ENCODE peak calls at places on chromosomes 1 and 21, in eight cellular contexts. T, X, G, F, Z, V, H and U are unnamed samples.

GRCh38 chr1:172897738-172898137 is 153.0 kb downstream of the TNFSF18 start:
- DNase-seq in X (no peak), V (no peak), H (no peak), T (peak), F (no peak), G (no peak), Z (no peak), U (no peak)

GRCh38 chr1:3402258-3403010 is 52.0 kb upstream of the ARHGEF16 start:
- DNase-seq in F (no peak), Z (no peak), G (no peak), V (peak), H (no peak), X (no peak), T (peak), U (no peak)

GRCh38 chr1:18714404-18715175 is 83.9 kb downstream of the PAX7 start:
- DNase-seq in V (no peak), T (no peak), H (no peak), X (no peak), Z (no peak), G (no peak), F (no peak), U (no peak)

GRCh38 chr21:46118871-46119564 is 21.1 kb downstream of the COL6A2 start:
- DNase-seq in X (peak), F (peak), V (no peak), G (no peak), Z (no peak), T (no peak), H (no peak), U (peak)

GRCh38 chr1:202656951-202657646 is 53.2 kb downstream of the SYT2 start:
- DNase-seq in H (peak), G (no peak), F (no peak), V (peak), Z (no peak), X (no peak), T (peak), U (no peak)

GRCh38 chr1:8871539-8871935 is 6.9 kb downstream of the ENO1 start:
- DNase-seq in G (no peak), T (no peak), X (peak), H (no peak), V (no peak), Z (peak), F (peak), U (no peak)

GRCh38 chr1:217911908-217912307 is 280.8 kb downstream of the SPATA17 start:
- DNase-seq in X (no peak), F (peak), H (no peak), Z (no peak), V (peak), G (no peak), T (no peak), U (no peak)

GRCh38 chr1:76764638-76765572 is 102.4 kb upstream of the ST6GALNAC5 start:
- DNase-seq in V (peak), G (peak), H (no peak), X (no peak), T (peak), F (no peak), Z (no peak), U (no peak)

GRCh38 chr1:92907949-92908684 is 53.1 kb downstream of the DIPK1A start:
- DNase-seq in G (no peak), T (no peak), X (no peak), Z (no peak), H (peak), F (no peak), V (peak), U (no peak)

GRCh38 chr1:55209247-55209646 is 5.9 kb downstream of the USP24 start:
- DNase-seq in Z (no peak), F (no peak), T (no peak), X (no peak), H (no peak), G (no peak), V (peak), U (no peak)

GRCh38 chr1:64087768-64088167 is 115.7 kb upstream of the UBE2U start:
- DNase-seq in F (no peak), Z (no peak), H (no peak), X (no peak), V (peak), T (no peak), G (no peak), U (no peak)

GRCh38 chr1:56180806-56181205 is 398.6 kb downstream of the PLPP3 start:
- DNase-seq in F (no peak), H (no peak), V (peak), Z (no peak), G (no peak), T (peak), X (no peak), U (no peak)

GRCh38 chr1:202567747-202568146 is 142.5 kb downstream of the SYT2 start:
- DNase-seq in F (no peak), V (peak), H (no peak), Z (no peak), T (no peak), G (no peak), X (no peak), U (no peak)

GRCh38 chr1:66532798-66533783 is 862 bp upstream of the SGIP1 start:
- DNase-seq in V (peak), G (peak), H (peak), X (no peak), T (peak), Z (no peak), F (peak), U (no peak)

GRCh38 chr1:32266926-32267645 is 16.0 kb downstream of the LCK start:
- DNase-seq in T (peak), H (no peak), X (no peak), F (peak), V (peak), G (no peak), Z (peak), U (no peak)

GRCh38 chr1:1291023-1291528 is 10.8 kb downstream of the SCNN1D start:
- DNase-seq in T (no peak), G (no peak), V (peak), Z (no peak), X (no peak), H (no peak), F (no peak), U (no peak)

GRCh38 chr1:47683402-47683801 is 245.6 kb downstream of the FOXD2 start:
- DNase-seq in T (no peak), V (no peak), Z (no peak), X (no peak), H (no peak), G (no peak), F (no peak), U (no peak)

GRCh38 chr21:45983981-45984551 is 2.5 kb downstream of the COL6A1 start:
- DNase-seq in G (no peak), V (peak), Z (no peak), F (peak), X (peak), T (no peak), H (no peak), U (no peak)

GRCh38 chr1:116008651-116009380 is 32.5 kb downstream of the SLC22A15 start:
- DNase-seq in T (no peak), X (no peak), V (no peak), F (no peak), G (peak), H (no peak), Z (no peak), U (no peak)

GRCh38 chr1:239387304-239388231 is 1.2 kb downstream of the CHRM3 start:
- DNase-seq in F (peak), G (peak), Z (no peak), X (no peak), T (no peak), H (no peak), V (no peak), U (no peak)

GRCh38 chr1:100791586-100791985 is 72.0 kb downstream of the VCAM1 start:
- DNase-seq in Z (no peak), X (no peak), G (no peak), T (no peak), F (no peak), H (no peak), V (no peak), U (no peak)

GRCh38 chr1:178628637-178629548 is 96.2 kb upstream of the RALGPS2 start:
- DNase-seq in F (no peak), V (peak), G (no peak), H (no peak), T (no peak), Z (no peak), X (no peak), U (no peak)

GRCh38 chr1:197320991-197321531 is 53.0 kb downstream of the CRB1 start:
- DNase-seq in V (peak), Z (no peak), T (no peak), G (no peak), H (peak), F (no peak), X (no peak), U (no peak)

GRCh38 chr1:181121498-181121897 is 33.0 kb downstream of the IER5 start:
- DNase-seq in G (no peak), F (no peak), Z (no peak), H (no peak), V (no peak), X (no peak), T (no peak), U (no peak)

GRCh38 chr1:214957330-214958137 is 125.0 kb upstream of the KCNK2 start:
- DNase-seq in Z (no peak), V (peak), X (no peak), G (no peak), T (no peak), H (no peak), F (no peak), U (no peak)

GRCh38 chr1:198904356-198904755 is 265.5 kb downstream of the PTPRC start:
- DNase-seq in F (no peak), X (no peak), Z (no peak), V (peak), G (no peak), H (no peak), T (peak), U (no peak)